ENCODE peak calls at places on chromosomes 13 and 19, in eight cellular contexts. One of them, this sample, is unnamed.

GRCh38 chr13:100608906-100609305 is 20.3 kb upstream of the GGACT start:
- DNase-seq in cardiac muscle cell: no peak
- DNase-seq in WTC11: no peak
- DNase-seq in body of pancreas: no peak
- DNase-seq in breast epithelium: no peak
- DNase-seq in GM12864: peak
- DNase-seq in A673: peak
- DNase-seq in neural crest cell: no peak
- DNase-seq in this sample: no peak

GRCh38 chr13:42990147-42990990 is 1.7 kb downstream of the EPSTI1 start:
- DNase-seq in cardiac muscle cell: no peak
- DNase-seq in WTC11: no peak
- DNase-seq in body of pancreas: no peak
- DNase-seq in breast epithelium: no peak
- DNase-seq in GM12864: no peak
- DNase-seq in A673: no peak
- DNase-seq in neural crest cell: no peak
- DNase-seq in this sample: no peak

GRCh38 chr13:113040031-113040430 is 65.6 kb upstream of the F7 start:
- DNase-seq in cardiac muscle cell: no peak
- DNase-seq in WTC11: no peak
- DNase-seq in body of pancreas: no peak
- DNase-seq in breast epithelium: no peak
- DNase-seq in GM12864: no peak
- DNase-seq in A673: no peak
- DNase-seq in neural crest cell: no peak
- DNase-seq in this sample: no peak

GRCh38 chr13:54016548-54016947 is 987.9 kb downstream of the OLFM4 start:
- DNase-seq in cardiac muscle cell: no peak
- DNase-seq in WTC11: no peak
- DNase-seq in body of pancreas: no peak
- DNase-seq in breast epithelium: no peak
- DNase-seq in GM12864: no peak
- DNase-seq in A673: no peak
- DNase-seq in neural crest cell: no peak
- DNase-seq in this sample: no peak

GRCh38 chr19:10952809-10953208 is 8.0 kb upstream of the SMARCA4 start:
- DNase-seq in cardiac muscle cell: no peak
- DNase-seq in WTC11: no peak
- DNase-seq in body of pancreas: peak
- DNase-seq in breast epithelium: peak
- DNase-seq in GM12864: no peak
- DNase-seq in A673: no peak
- DNase-seq in neural crest cell: no peak
- DNase-seq in this sample: no peak

GRCh38 chr13:52851153-52851962 is 2.9 kb upstream of the PCDH8 start:
- DNase-seq in cardiac muscle cell: peak
- DNase-seq in WTC11: peak
- DNase-seq in body of pancreas: peak
- DNase-seq in breast epithelium: no peak
- DNase-seq in GM12864: peak
- DNase-seq in A673: peak
- DNase-seq in neural crest cell: peak
- DNase-seq in this sample: no peak

GRCh38 chr19:16722591-16722990 is 2.9 kb downstream of the NWD1 start:
- DNase-seq in cardiac muscle cell: no peak
- DNase-seq in WTC11: no peak
- DNase-seq in body of pancreas: no peak
- DNase-seq in breast epithelium: no peak
- DNase-seq in GM12864: no peak
- DNase-seq in A673: no peak
- DNase-seq in neural crest cell: no peak
- DNase-seq in this sample: no peak

GRCh38 chr19:5873617-5874199 is 3.4 kb upstream of the FUT5 start:
- DNase-seq in cardiac muscle cell: no peak
- DNase-seq in WTC11: no peak
- DNase-seq in body of pancreas: no peak
- DNase-seq in breast epithelium: no peak
- DNase-seq in GM12864: no peak
- DNase-seq in A673: no peak
- DNase-seq in neural crest cell: no peak
- DNase-seq in this sample: no peak

GRCh38 chr13:41065098-41065497 is 3.8 kb downstream of the WBP4 start:
- DNase-seq in cardiac muscle cell: peak
- DNase-seq in WTC11: no peak
- DNase-seq in body of pancreas: no peak
- DNase-seq in breast epithelium: no peak
- DNase-seq in GM12864: no peak
- DNase-seq in A673: no peak
- DNase-seq in neural crest cell: no peak
- DNase-seq in this sample: peak

GRCh38 chr19:49638360-49638759 is 1.6 kb downstream of the RRAS start:
- DNase-seq in cardiac muscle cell: peak
- DNase-seq in WTC11: no peak
- DNase-seq in body of pancreas: no peak
- DNase-seq in breast epithelium: no peak
- DNase-seq in GM12864: no peak
- DNase-seq in A673: no peak
- DNase-seq in neural crest cell: no peak
- DNase-seq in this sample: no peak

GRCh38 chr13:49213997-49214916 is 5.9 kb upstream of the MLNR start:
- DNase-seq in cardiac muscle cell: no peak
- DNase-seq in WTC11: no peak
- DNase-seq in body of pancreas: no peak
- DNase-seq in breast epithelium: no peak
- DNase-seq in GM12864: no peak
- DNase-seq in A673: no peak
- DNase-seq in neural crest cell: no peak
- DNase-seq in this sample: no peak

GRCh38 chr13:49217962-49218492 is 2.1 kb upstream of the MLNR start:
- DNase-seq in cardiac muscle cell: no peak
- DNase-seq in WTC11: no peak
- DNase-seq in body of pancreas: no peak
- DNase-seq in breast epithelium: no peak
- DNase-seq in GM12864: no peak
- DNase-seq in A673: no peak
- DNase-seq in neural crest cell: no peak
- DNase-seq in this sample: no peak

GRCh38 chr13:49213539-49213938 is 6.6 kb upstream of the MLNR start:
- DNase-seq in cardiac muscle cell: no peak
- DNase-seq in WTC11: no peak
- DNase-seq in body of pancreas: no peak
- DNase-seq in breast epithelium: no peak
- DNase-seq in GM12864: no peak
- DNase-seq in A673: no peak
- DNase-seq in neural crest cell: no peak
- DNase-seq in this sample: no peak

GRCh38 chr13:49216334-49216733 is 3.8 kb upstream of the MLNR start:
- DNase-seq in cardiac muscle cell: no peak
- DNase-seq in WTC11: no peak
- DNase-seq in body of pancreas: no peak
- DNase-seq in breast epithelium: no peak
- DNase-seq in GM12864: no peak
- DNase-seq in A673: no peak
- DNase-seq in neural crest cell: no peak
- DNase-seq in this sample: no peak

GRCh38 chr13:49214917-49215376 is 5.2 kb upstream of the MLNR start:
- DNase-seq in cardiac muscle cell: peak
- DNase-seq in WTC11: peak
- DNase-seq in body of pancreas: peak
- DNase-seq in breast epithelium: no peak
- DNase-seq in GM12864: peak
- DNase-seq in A673: peak
- DNase-seq in neural crest cell: no peak
- DNase-seq in this sample: no peak
- TF ChIP-seq CTCF in cardiac muscle cell: peak
- TF ChIP-seq CTCF in WTC11: no peak
- TF ChIP-seq CTCF in body of pancreas: no peak
- TF ChIP-seq CTCF in breast epithelium: no peak
- TF ChIP-seq CTCF in GM12864: peak
- TF ChIP-seq CTCF in A673: peak
- TF ChIP-seq CTCF in neural crest cell: no peak
- TF ChIP-seq CTCF in this sample: no peak

GRCh38 chr13:26719356-26719945 is 41.1 kb downstream of the GPR12 start:
- DNase-seq in cardiac muscle cell: peak
- DNase-seq in WTC11: no peak
- DNase-seq in body of pancreas: no peak
- DNase-seq in breast epithelium: no peak
- DNase-seq in GM12864: no peak
- DNase-seq in A673: peak
- DNase-seq in neural crest cell: no peak
- DNase-seq in this sample: no peak
- TF ChIP-seq CTCF in cardiac muscle cell: peak
- TF ChIP-seq CTCF in WTC11: no peak
- TF ChIP-seq CTCF in body of pancreas: no peak
- TF ChIP-seq CTCF in breast epithelium: no peak
- TF ChIP-seq CTCF in GM12864: no peak
- TF ChIP-seq CTCF in A673: peak
- TF ChIP-seq CTCF in neural crest cell: peak
- TF ChIP-seq CTCF in this sample: no peak

GRCh38 chr19:18488403-18488723 is 33.5 kb downstream of the ELL start:
- DNase-seq in cardiac muscle cell: no peak
- DNase-seq in WTC11: no peak
- DNase-seq in body of pancreas: peak
- DNase-seq in breast epithelium: no peak
- DNase-seq in GM12864: no peak
- DNase-seq in A673: no peak
- DNase-seq in neural crest cell: no peak
- DNase-seq in this sample: no peak

GRCh38 chr19:18488838-18489626 is 32.8 kb downstream of the ELL start:
- DNase-seq in cardiac muscle cell: no peak
- DNase-seq in WTC11: peak
- DNase-seq in body of pancreas: peak
- DNase-seq in breast epithelium: no peak
- DNase-seq in GM12864: no peak
- DNase-seq in A673: no peak
- DNase-seq in neural crest cell: peak
- DNase-seq in this sample: no peak

GRCh38 chr19:18486746-18487145 is 35.1 kb downstream of the ELL start:
- DNase-seq in cardiac muscle cell: no peak
- DNase-seq in WTC11: no peak
- DNase-seq in body of pancreas: no peak
- DNase-seq in breast epithelium: no peak
- DNase-seq in GM12864: no peak
- DNase-seq in A673: no peak
- DNase-seq in neural crest cell: no peak
- DNase-seq in this sample: no peak

GRCh38 chr19:18489627-18490184 is 32.2 kb downstream of the ELL start:
- DNase-seq in cardiac muscle cell: no peak
- DNase-seq in WTC11: no peak
- DNase-seq in body of pancreas: no peak
- DNase-seq in breast epithelium: no peak
- DNase-seq in GM12864: no peak
- DNase-seq in A673: no peak
- DNase-seq in neural crest cell: no peak
- DNase-seq in this sample: no peak

GRCh38 chr19:18487576-18488402 is 34.1 kb downstream of the ELL start:
- DNase-seq in cardiac muscle cell: no peak
- DNase-seq in WTC11: no peak
- DNase-seq in body of pancreas: no peak
- DNase-seq in breast epithelium: peak
- DNase-seq in GM12864: no peak
- DNase-seq in A673: no peak
- DNase-seq in neural crest cell: no peak
- DNase-seq in this sample: no peak
- TF ChIP-seq CTCF in cardiac muscle cell: no peak
- TF ChIP-seq CTCF in WTC11: no peak
- TF ChIP-seq CTCF in body of pancreas: no peak
- TF ChIP-seq CTCF in breast epithelium: no peak
- TF ChIP-seq CTCF in GM12864: no peak
- TF ChIP-seq CTCF in A673: no peak
- TF ChIP-seq CTCF in neural crest cell: no peak
- TF ChIP-seq CTCF in this sample: no peak

DNA sequence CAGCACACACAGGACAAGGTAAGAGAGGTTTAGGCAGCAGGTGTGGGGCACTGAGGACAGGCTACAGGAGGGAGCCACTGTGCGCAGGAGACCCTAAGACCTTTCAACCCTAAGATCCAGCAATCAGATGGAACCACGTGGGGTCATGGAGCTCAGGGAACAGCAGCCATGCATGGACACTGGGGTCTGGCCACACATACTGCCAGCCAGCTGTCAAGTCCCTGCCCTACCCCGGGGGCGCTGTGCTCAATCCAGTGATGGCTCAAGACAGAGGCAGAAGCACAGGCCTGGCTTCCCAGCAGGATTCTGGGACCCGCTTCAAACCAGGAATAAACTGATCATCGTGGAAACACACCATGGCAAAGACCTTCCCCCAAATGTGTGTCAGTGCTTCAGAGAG is 25.5 kb upstream of the EPHX3 start:
- DNase-seq in cardiac muscle cell: no peak
- DNase-seq in WTC11: no peak
- DNase-seq in body of pancreas: no peak
- DNase-seq in breast epithelium: no peak
- DNase-seq in GM12864: no peak
- DNase-seq in A673: no peak
- DNase-seq in neural crest cell: no peak
- DNase-seq in this sample: no peak
- TF ChIP-seq CTCF in cardiac muscle cell: no peak
- TF ChIP-seq CTCF in WTC11: no peak
- TF ChIP-seq CTCF in body of pancreas: no peak
- TF ChIP-seq CTCF in breast epithelium: no peak
- TF ChIP-seq CTCF in GM12864: no peak
- TF ChIP-seq CTCF in A673: no peak
- TF ChIP-seq CTCF in neural crest cell: no peak
- TF ChIP-seq CTCF in this sample: no peak

DNA sequence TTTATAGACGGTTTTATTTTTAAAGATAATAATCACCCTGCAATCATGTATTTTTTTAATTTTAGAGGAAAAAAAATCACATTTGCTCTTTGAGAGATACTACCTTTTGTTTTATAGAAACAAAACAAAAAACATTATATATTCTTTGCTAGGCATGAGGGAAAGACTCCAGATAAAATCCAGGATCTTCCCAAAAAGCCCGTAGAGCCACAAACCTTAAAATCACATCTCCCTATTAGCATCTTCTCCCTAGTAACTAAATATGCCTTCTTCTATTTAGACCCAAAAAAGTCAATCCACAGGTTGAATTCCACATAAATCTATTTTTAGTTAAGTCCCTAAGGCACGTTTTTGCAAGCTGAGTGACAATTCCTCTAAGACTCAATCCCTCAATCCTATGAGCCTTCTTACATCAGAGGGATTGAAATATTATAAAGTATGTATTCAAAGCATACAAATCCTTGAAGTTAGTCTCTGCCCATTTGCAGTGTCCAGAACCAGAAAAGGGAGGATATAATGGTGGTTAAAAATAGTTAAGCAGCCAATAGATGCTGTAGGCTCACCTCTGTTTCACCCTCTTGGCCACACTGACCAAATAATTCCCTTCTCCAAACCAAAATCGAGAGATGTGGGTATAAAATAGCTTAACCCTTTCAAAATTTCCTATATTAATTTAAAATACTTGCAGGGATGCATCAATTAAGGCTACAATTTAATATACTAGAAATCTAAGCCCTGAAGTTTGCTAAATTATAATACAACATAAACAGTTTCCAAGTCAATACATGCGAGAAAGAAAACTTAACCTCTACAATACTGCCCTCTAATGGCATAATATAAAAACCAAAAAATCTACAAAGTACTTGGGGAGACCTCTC is 64.0 kb downstream of the SERP2 start:
- DNase-seq in cardiac muscle cell: peak
- DNase-seq in WTC11: no peak
- DNase-seq in body of pancreas: no peak
- DNase-seq in breast epithelium: no peak
- DNase-seq in GM12864: no peak
- DNase-seq in A673: peak
- DNase-seq in neural crest cell: no peak
- DNase-seq in this sample: no peak
- TF ChIP-seq CTCF in cardiac muscle cell: peak
- TF ChIP-seq CTCF in WTC11: peak
- TF ChIP-seq CTCF in body of pancreas: peak
- TF ChIP-seq CTCF in breast epithelium: peak
- TF ChIP-seq CTCF in GM12864: no peak
- TF ChIP-seq CTCF in A673: peak
- TF ChIP-seq CTCF in neural crest cell: peak
- TF ChIP-seq CTCF in this sample: peak

This sample was measured in AG09319.